ENCODE peak calls at places on chromosomes 3 and 15, in seven cellular contexts. N is mesenteric fat pad, L is DMS53, A is transverse colon, S is chondrocyte, U is NCI-H1105, R is T-helper 17 cell. F is an unnamed sample.

GRCh38 chr3:116446037-116446436 is 750 bp upstream of the LSAMP start:
- DNase-seq in N (no peak), L (peak; percentile 8), A (no peak), S (no peak), U (no peak), R (no peak), F (no peak)

GRCh38 chr3:62201438-62202035 is 171.8 kb downstream of the FEZF2 start:
- DNase-seq in N (no peak), L (peak; percentile 39), A (no peak), S (no peak), U (no peak), R (no peak), F (no peak)

GRCh38 chr3:170154084-170154483 is 27.4 kb downstream of the PHC3 start:
- DNase-seq in N (no peak), L (no peak), A (no peak), S (no peak), U (no peak), R (no peak), F (no peak)

GRCh38 chr15:70033529-70034140 is 64.1 kb downstream of the TLE3 start:
- DNase-seq in N (no peak), L (no peak), A (no peak), S (no peak), U (peak; percentile 93), R (no peak), F (no peak)

GRCh38 chr3:14445773-14446172 is 43.4 kb downstream of the SLC6A6 start:
- DNase-seq in N (no peak), L (no peak), A (no peak), S (no peak), U (no peak), R (no peak), F (no peak)

GRCh38 chr3:32626650-32627049 is 56.0 kb upstream of the DYNC1LI1 start:
- DNase-seq in N (no peak), L (no peak), A (no peak), S (no peak), U (no peak), R (no peak), F (no peak)

GRCh38 chr15:25947336-25948080 is 84.4 kb upstream of the ATP10A start:
- DNase-seq in N (no peak), L (peak; percentile 1), A (no peak), S (no peak), U (peak; percentile 19), R (no peak), F (no peak)

GRCh38 chr3:106006001-106006400 is 137.2 kb upstream of the CBLB start:
- DNase-seq in N (no peak), L (no peak), A (no peak), S (no peak), U (no peak), R (no peak), F (no peak)

GRCh38 chr3:85081191-85081895 is 122.6 kb downstream of the CADM2 start:
- DNase-seq in N (no peak), L (peak; percentile 6), A (no peak), S (no peak), U (no peak), R (no peak), F (no peak)

GRCh38 chr3:125416235-125416634 is 41.1 kb upstream of the ZNF148 start:
- DNase-seq in N (peak; percentile 4), L (peak; percentile 17), A (no peak), S (no peak), U (no peak), R (no peak), F (no peak)

GRCh38 chr3:158159714-158160113 is 49.8 kb downstream of the RSRC1 start:
- DNase-seq in N (no peak), L (no peak), A (no peak), S (no peak), U (no peak), R (no peak), F (no peak)

GRCh38 chr3:176796371-176796770 is 400.9 kb downstream of the TBL1XR1 start:
- DNase-seq in N (no peak), L (peak; percentile 81), A (no peak), S (no peak), U (no peak), R (no peak), F (no peak)

GRCh38 chr3:152356870-152357276 is 88.1 kb downstream of the MBNL1 start:
- DNase-seq in N (no peak), L (no peak), A (no peak), S (no peak), U (no peak), R (no peak), F (no peak)

GRCh38 chr3:63853106-63853505 is 10.5 kb downstream of the THOC7 start:
- DNase-seq in N (no peak), L (no peak), A (no peak), S (no peak), U (no peak), R (no peak), F (no peak)

GRCh38 chr3:90091557-90091956 is 984.1 kb downstream of the EPHA3 start:
- DNase-seq in N (no peak), L (peak; percentile 61), A (peak; percentile 8), S (no peak), U (peak; percentile 78), R (no peak), F (no peak)

GRCh38 chr3:66989860-66990696 is 8.0 kb upstream of the KBTBD8 start:
- DNase-seq in N (no peak), L (peak; percentile 27), A (no peak), S (no peak), U (no peak), R (no peak), F (peak; percentile 21)

GRCh38 chr3:152302521-152303021 is 33.8 kb downstream of the MBNL1 start:
- DNase-seq in N (no peak), L (peak; percentile 18), A (peak; percentile 55), S (no peak), U (peak; percentile 23), R (no peak), F (no peak)